ENCODE peak calls at places on chromosomes 4 and X, in seven cellular contexts. U is H1, W is transverse colon, S is ovary, M is Peyer's patch, C is spleen, V is HepG2. A is an unnamed sample.

GRCh38 chr4:154626793-154627484 is 14.5 kb upstream of the FGG start:
- DNase-seq in V (peak), S (peak), C (peak), W (peak), U (peak), M (peak), A (peak)

GRCh38 chrX:15576019-15576418 is 24.7 kb downstream of the ACE2 start:
- DNase-seq in S (no peak), W (no peak), C (no peak), U (no peak), M (no peak), V (no peak), A (no peak)

GRCh38 chr4:69860521-69861298 is 765 bp upstream of the SULT1E1 start:
- DNase-seq in M (no peak), V (peak), W (no peak), C (no peak), S (no peak), U (no peak), A (no peak)

GRCh38 chrX:73851014-73852009 is 288.3 kb downstream of the CHIC1 start:
- DNase-seq in U (no peak), V (no peak), C (peak), M (no peak), W (peak), S (peak), A (no peak)

GRCh38 chr4:40729555-40729954 is 20.2 kb upstream of the NSUN7 start:
- DNase-seq in V (no peak), S (no peak), C (no peak), U (no peak), W (no peak), M (no peak), A (no peak)

GRCh38 chr4:52102587-52102986 is 51.5 kb downstream of the SPATA18 start:
- DNase-seq in U (no peak), W (no peak), M (no peak), C (no peak), V (no peak), S (no peak), A (no peak)

GRCh38 chr4:184147858-184148799 is 69.5 kb downstream of the ENPP6 start:
- DNase-seq in S (no peak), C (no peak), U (no peak), M (no peak), V (no peak), W (no peak), A (no peak)

GRCh38 chr4:8307714-8308113 is 38.2 kb downstream of the HTRA3 start:
- DNase-seq in S (peak), W (no peak), U (no peak), M (no peak), C (peak), V (no peak), A (peak)

GRCh38 chrX:68684291-68684918 is 36.9 kb downstream of the STARD8 start:
- DNase-seq in S (no peak), U (no peak), V (no peak), W (peak), C (peak), M (no peak), A (peak)

GRCh38 chr4:4443821-4444220 is 56.9 kb downstream of the NSG1 start:
- DNase-seq in M (no peak), W (no peak), U (no peak), V (no peak), C (no peak), S (no peak), A (no peak)

GRCh38 chr4:145177511-145177905 is 2.9 kb downstream of the OTUD4 start:
- DNase-seq in M (no peak), S (peak), V (no peak), W (no peak), U (no peak), C (no peak), A (no peak)

GRCh38 chr4:24856586-24856985 is 56.3 kb downstream of the CCDC149 start:
- DNase-seq in S (peak), U (no peak), M (no peak), C (no peak), W (no peak), V (no peak), A (peak)

GRCh38 chr4:66034671-66035070 is 364.4 kb upstream of the EPHA5 start:
- DNase-seq in W (no peak), C (no peak), V (no peak), U (no peak), M (no peak), S (no peak), A (no peak)

GRCh38 chr4:139934336-139934735 is 219.6 kb downstream of the MAML3 start:
- DNase-seq in M (no peak), C (no peak), U (no peak), W (no peak), S (peak), V (no peak), A (no peak)

GRCh38 chr4:176587920-176588319 is 204.8 kb downstream of the VEGFC start:
- DNase-seq in W (no peak), S (no peak), U (no peak), C (no peak), V (no peak), M (no peak), A (no peak)

GRCh38 chr4:121988950-121989349 is 37.1 kb upstream of the TRPC3 start:
- DNase-seq in U (no peak), S (no peak), C (no peak), M (no peak), W (no peak), V (no peak), A (no peak)

GRCh38 chr4:151015458-151016344 is 617 bp upstream of the LRBA start:
- DNase-seq in C (peak), M (peak), U (peak), S (peak), V (peak), W (peak), A (peak)
- TF ChIP-seq POLR2A in C (peak), M (peak), U (peak), S (peak), V (peak), W (peak), A (peak)

GRCh38 chrX:77892887-77893286 is 2.3 kb downstream of the MAGT1 start:
- DNase-seq in M (no peak), U (no peak), S (no peak), V (no peak), C (no peak), W (no peak), A (no peak)

GRCh38 chrX:77893713-77894112 is 1.5 kb downstream of the MAGT1 start:
- DNase-seq in V (no peak), S (no peak), W (no peak), U (no peak), C (no peak), M (no peak), A (no peak)

GRCh38 chrX:77900688-77901087 is 1.4 kb downstream of the COX7B start:
- DNase-seq in U (no peak), V (no peak), S (no peak), M (no peak), W (no peak), C (no peak), A (no peak)

GRCh38 chrX:77899081-77899828 is at the start of gene COX7B:
- DNase-seq in U (peak), M (peak), W (peak), S (peak), C (no peak), V (peak), A (peak)

DNA sequence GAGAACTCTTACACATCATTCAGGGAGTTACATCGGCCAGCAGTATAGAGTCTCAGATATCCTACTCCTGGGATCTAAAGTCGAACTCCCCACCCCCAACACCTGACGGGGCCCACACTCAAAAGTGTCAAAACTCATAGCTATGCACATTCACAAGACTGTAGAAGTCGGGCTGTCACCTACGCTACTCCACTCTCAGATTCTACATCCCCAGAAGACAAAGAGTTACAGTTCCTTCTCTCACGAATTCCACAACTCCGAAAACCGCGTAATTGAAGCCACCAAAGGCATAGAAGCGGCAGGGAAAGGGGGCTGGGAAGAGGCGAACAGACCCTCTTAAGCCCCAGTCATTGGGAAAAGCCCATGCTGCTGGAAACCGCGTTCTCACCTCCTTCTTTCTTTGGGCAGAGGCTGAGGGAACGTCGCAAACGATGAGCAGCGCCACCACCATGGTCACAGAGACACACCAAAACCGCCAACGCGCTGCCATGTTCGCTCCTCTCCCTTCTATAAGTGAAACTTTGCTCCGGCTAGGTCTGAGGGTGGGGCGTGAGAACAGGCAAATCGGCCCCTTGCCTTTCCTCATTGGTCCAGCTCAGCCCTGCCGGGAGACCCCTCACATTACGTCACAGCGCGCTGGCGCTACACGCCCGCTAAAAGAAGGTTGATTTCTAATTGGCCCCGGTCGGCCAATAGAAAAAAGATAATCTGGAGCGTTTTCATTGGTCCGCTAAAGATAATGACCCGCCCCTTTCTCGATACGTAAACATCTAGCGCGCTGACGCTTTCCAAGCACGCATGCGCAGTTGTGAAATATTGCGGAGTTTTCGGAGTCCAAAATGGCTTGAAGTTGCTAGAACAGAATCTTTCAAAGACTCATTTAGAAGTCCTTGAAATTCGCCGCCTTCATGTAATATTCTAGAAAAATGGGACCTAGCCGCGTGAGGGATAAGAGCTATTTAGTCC is at the start of gene MAGT1:
- DNase-seq in W (peak), U (peak), M (peak), S (peak), V (peak), C (peak), A (peak)
- TF ChIP-seq POLR2A in W (peak), U (peak), M (peak), S (peak), V (peak), C (peak), A (peak)

DNA sequence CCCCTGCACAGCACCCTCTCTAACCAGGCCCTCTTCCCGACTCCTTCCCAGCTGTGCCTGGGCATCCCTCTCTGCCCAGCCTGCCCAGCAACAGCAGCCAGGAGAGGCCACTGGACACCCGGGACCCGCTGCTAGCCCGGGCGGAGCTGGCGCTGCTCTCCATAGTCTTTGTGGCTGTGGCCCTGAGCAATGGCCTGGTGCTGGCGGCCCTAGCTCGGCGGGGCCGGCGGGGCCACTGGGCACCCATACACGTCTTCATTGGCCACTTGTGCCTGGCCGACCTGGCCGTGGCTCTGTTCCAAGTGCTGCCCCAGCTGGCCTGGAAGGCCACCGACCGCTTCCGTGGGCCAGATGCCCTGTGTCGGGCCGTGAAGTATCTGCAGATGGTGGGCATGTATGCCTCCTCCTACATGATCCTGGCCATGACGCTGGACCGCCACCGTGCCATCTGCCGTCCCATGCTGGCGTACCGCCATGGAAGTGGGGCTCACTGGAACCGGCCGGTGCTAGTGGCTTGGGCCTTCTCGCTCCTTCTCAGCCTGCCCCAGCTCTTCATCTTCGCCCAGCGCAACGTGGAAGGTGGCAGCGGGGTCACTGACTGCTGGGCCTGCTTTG is 1.1 kb downstream of the AVPR2 start:
- DNase-seq in U (no peak), V (no peak), S (no peak), C (peak), M (no peak), W (no peak), A (peak)
- TF ChIP-seq POLR2A in U (no peak), V (no peak), S (no peak), C (no peak), M (no peak), W (no peak), A (no peak)

GRCh38 chrX:18424482-18425198 is 768 bp upstream of the CDKL5 start:
- DNase-seq in M (peak), W (peak), C (peak), U (no peak), V (no peak), S (peak), A (no peak)

GRCh38 chrX:18422886-18423285 is 2.5 kb upstream of the CDKL5 start:
- DNase-seq in W (no peak), V (no peak), U (no peak), S (no peak), C (no peak), M (no peak), A (no peak)

GRCh38 chrX:18426004-18426320 is 554 bp downstream of the CDKL5 start:
- DNase-seq in V (no peak), C (peak), S (no peak), U (no peak), W (no peak), M (peak), A (peak)

GRCh38 chrX:18428006-18428405 is 2.6 kb downstream of the CDKL5 start:
- DNase-seq in M (no peak), W (no peak), C (no peak), U (no peak), V (peak), S (no peak), A (no peak)

GRCh38 chrX:18425199-18426003 is at the start of gene CDKL5:
- DNase-seq in M (peak), S (peak), W (peak), U (peak), V (peak), C (peak), A (peak)
- TF ChIP-seq POLR2A in M (peak), S (peak), W (peak), U (peak), V (peak), C (peak), A (peak)

A was measured in upper lobe of left lung.